ENCODE peak calls at places on chromosomes 7 and 10, in four cellular contexts. One of them, this sample, is unnamed.
A peak's percentile ranks its signal among the peaks of the same experiment; 100 is the strongest.

GRCh38 chr7:134693256-134693655 is 46.6 kb downstream of the BPGM start:
- DNase-seq in A549: peak; percentile 29
- DNase-seq in heart left ventricle: no peak
- DNase-seq in GM23248: peak; percentile 98
- DNase-seq in this sample: no peak

GRCh38 chr7:75989084-75989725 is 5.2 kb downstream of the TMEM120A start:
- DNase-seq in A549: no peak
- DNase-seq in heart left ventricle: peak; percentile 92
- DNase-seq in GM23248: no peak
- DNase-seq in this sample: no peak

GRCh38 chr7:28409716-28410627 is 2.3 kb upstream of the CREB5 start:
- DNase-seq in A549: peak; percentile 26
- DNase-seq in heart left ventricle: peak; percentile 65
- DNase-seq in GM23248: peak; percentile 82
- DNase-seq in this sample: no peak

GRCh38 chr10:8416192-8416701 is 361.8 kb downstream of the GATA3 start:
- DNase-seq in A549: peak; percentile 70
- DNase-seq in heart left ventricle: no peak
- DNase-seq in GM23248: no peak
- DNase-seq in this sample: no peak

GRCh38 chr10:78475501-78475900 is 441.8 kb downstream of the RPS24 start:
- DNase-seq in A549: no peak
- DNase-seq in heart left ventricle: no peak
- DNase-seq in GM23248: peak; percentile 11
- DNase-seq in this sample: no peak

GRCh38 chr10:27911645-27912044 is 87.2 kb downstream of the ODAD2 start:
- DNase-seq in A549: no peak
- DNase-seq in heart left ventricle: no peak
- DNase-seq in GM23248: no peak
- DNase-seq in this sample: no peak

GRCh38 chr10:104018471-104018870 is 51.5 kb downstream of the SLK start:
- DNase-seq in A549: no peak
- DNase-seq in heart left ventricle: no peak
- DNase-seq in GM23248: no peak
- DNase-seq in this sample: no peak

GRCh38 chr10:64396105-64396504 is 874.9 kb downstream of the REEP3 start:
- DNase-seq in A549: no peak
- DNase-seq in heart left ventricle: no peak
- DNase-seq in GM23248: peak; percentile 28
- DNase-seq in this sample: no peak

GRCh38 chr7:8160810-8161209 is 101.2 kb downstream of the ICA1 start:
- DNase-seq in A549: no peak
- DNase-seq in heart left ventricle: no peak
- DNase-seq in GM23248: no peak
- DNase-seq in this sample: no peak

GRCh38 chr7:113806633-113807327 is 112.0 kb downstream of the PPP1R3A start:
- DNase-seq in A549: no peak
- DNase-seq in heart left ventricle: no peak
- DNase-seq in GM23248: no peak
- DNase-seq in this sample: no peak

GRCh38 chr7:137953043-137953691 is 48.7 kb downstream of the CREB3L2 start:
- DNase-seq in A549: no peak
- DNase-seq in heart left ventricle: no peak
- DNase-seq in GM23248: peak; percentile 77
- DNase-seq in this sample: no peak

GRCh38 chr7:138538518-138538917 is 78.5 kb downstream of the TRIM24 start:
- DNase-seq in A549: no peak
- DNase-seq in heart left ventricle: no peak
- DNase-seq in GM23248: no peak
- DNase-seq in this sample: no peak

GRCh38 chr10:81414038-81414437 is 461.0 kb upstream of the NRG3 start:
- DNase-seq in A549: peak; percentile 7
- DNase-seq in heart left ventricle: no peak
- DNase-seq in GM23248: no peak
- DNase-seq in this sample: no peak

GRCh38 chr10:3249292-3249889 is 76.8 kb upstream of the PITRM1 start:
- DNase-seq in A549: no peak
- DNase-seq in heart left ventricle: no peak
- DNase-seq in GM23248: no peak
- DNase-seq in this sample: no peak

GRCh38 chr7:157767466-157767865 is 430.7 kb downstream of the DNAJB6 start:
- DNase-seq in A549: no peak
- DNase-seq in heart left ventricle: no peak
- DNase-seq in GM23248: no peak
- DNase-seq in this sample: no peak

GRCh38 chr7:90666186-90666585 is 70.1 kb downstream of the CDK14 start:
- DNase-seq in A549: no peak
- DNase-seq in heart left ventricle: no peak
- DNase-seq in GM23248: peak; percentile 58
- DNase-seq in this sample: no peak

GRCh38 chr7:30163231-30163894 is 28.6 kb downstream of the MTURN start:
- DNase-seq in A549: no peak
- DNase-seq in heart left ventricle: peak; percentile 53
- DNase-seq in GM23248: no peak
- DNase-seq in this sample: no peak

GRCh38 chr10:12656518-12657142 is 307.3 kb downstream of the CAMK1D start:
- DNase-seq in A549: peak; percentile 77
- DNase-seq in heart left ventricle: no peak
- DNase-seq in GM23248: peak; percentile 69
- DNase-seq in this sample: no peak

GRCh38 chr10:43461950-43462349 is 25.0 kb downstream of the ZNF487 start:
- DNase-seq in A549: peak; percentile 86
- DNase-seq in heart left ventricle: no peak
- DNase-seq in GM23248: peak; percentile 87
- DNase-seq in this sample: peak; percentile 25

GRCh38 chr10:119667562-119668328 is 16.6 kb downstream of the BAG3 start:
- DNase-seq in A549: peak; percentile 82
- DNase-seq in heart left ventricle: peak; percentile 91
- DNase-seq in GM23248: peak; percentile 99
- DNase-seq in this sample: peak; percentile 88

GRCh38 chr7:30804078-30804661 is 33.0 kb downstream of the MINDY4 start:
- DNase-seq in A549: no peak
- DNase-seq in heart left ventricle: no peak
- DNase-seq in GM23248: peak; percentile 86
- DNase-seq in this sample: no peak

GRCh38 chr10:31320179-31320597 is 1.2 kb downstream of the ZEB1 start:
- DNase-seq in A549: peak; percentile 43
- DNase-seq in heart left ventricle: peak; percentile 65
- DNase-seq in GM23248: peak; percentile 54
- DNase-seq in this sample: peak; percentile 14

GRCh38 chr10:36362257-36362656 is 720.2 kb upstream of the FZD8 start:
- DNase-seq in A549: no peak
- DNase-seq in heart left ventricle: no peak
- DNase-seq in GM23248: no peak
- DNase-seq in this sample: no peak

GRCh38 chr10:12419279-12419847 is 70.0 kb downstream of the CAMK1D start:
- DNase-seq in A549: peak; percentile 36
- DNase-seq in heart left ventricle: peak; percentile 50
- DNase-seq in GM23248: peak; percentile 98
- DNase-seq in this sample: peak; percentile 72

GRCh38 chr10:103793429-103793828 is 61.9 kb downstream of the SH3PXD2A start:
- DNase-seq in A549: peak; percentile 16
- DNase-seq in heart left ventricle: no peak
- DNase-seq in GM23248: no peak
- DNase-seq in this sample: no peak

DNA sequence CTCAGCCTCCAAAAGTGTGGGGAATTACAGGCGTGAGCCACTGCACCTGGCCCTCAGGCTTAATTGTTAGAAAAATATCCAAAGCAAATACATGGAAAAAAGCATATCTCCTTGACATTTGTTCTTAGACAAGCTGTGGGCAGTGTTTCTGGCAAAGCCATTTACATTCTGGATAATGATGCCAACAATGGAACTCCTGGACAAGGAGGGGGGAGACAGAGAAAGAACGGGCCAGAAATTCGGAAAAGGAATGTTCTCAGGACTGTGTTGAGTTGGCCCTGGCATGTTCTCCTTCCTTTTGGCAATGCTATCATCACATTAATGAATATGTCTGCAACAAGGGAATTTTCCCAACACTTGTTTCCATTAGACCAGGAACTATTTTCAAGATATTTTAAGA is 88.7 kb downstream of the UBE2H start:
- DNase-seq in A549: no peak
- DNase-seq in heart left ventricle: peak; percentile 37
- DNase-seq in GM23248: peak; percentile 40
- DNase-seq in this sample: no peak
- H3K4me1 ChIP-seq in A549: peaks cover 24% of the 10 kb centered on the region
- H3K4me1 ChIP-seq in heart left ventricle: peaks cover 90% of the 10 kb centered on the region
- H3K4me1 ChIP-seq in GM23248: peaks cover 18% of the 10 kb centered on the region
- H3K4me1 ChIP-seq in this sample: peaks cover 70% of the 10 kb centered on the region

GRCh38 chr10:88278912-88279311 is 304.2 kb downstream of the RNLS start:
- DNase-seq in A549: no peak
- DNase-seq in heart left ventricle: no peak
- DNase-seq in GM23248: no peak
- DNase-seq in this sample: no peak

GRCh38 chr10:88280518-88280917 is 302.6 kb downstream of the RNLS start:
- DNase-seq in A549: no peak
- DNase-seq in heart left ventricle: no peak
- DNase-seq in GM23248: no peak
- DNase-seq in this sample: no peak

GRCh38 chr10:88282876-88283275 is 300.2 kb downstream of the RNLS start:
- DNase-seq in A549: no peak
- DNase-seq in heart left ventricle: no peak
- DNase-seq in GM23248: peak; percentile 30
- DNase-seq in this sample: no peak

GRCh38 chr10:88286030-88286429 is 297.1 kb downstream of the RNLS start:
- DNase-seq in A549: no peak
- DNase-seq in heart left ventricle: no peak
- DNase-seq in GM23248: no peak
- DNase-seq in this sample: no peak

GRCh38 chr10:88281592-88282268 is 301.4 kb downstream of the RNLS start:
- DNase-seq in A549: peak; percentile 16
- DNase-seq in heart left ventricle: no peak
- DNase-seq in GM23248: peak; percentile 80
- DNase-seq in this sample: no peak
- H3K4me1 ChIP-seq in A549: peaks cover 22% of the 10 kb centered on the region
- H3K4me1 ChIP-seq in heart left ventricle: peaks cover 4% of the 10 kb centered on the region
- H3K4me1 ChIP-seq in GM23248: peaks cover 23% of the 10 kb centered on the region
- H3K4me1 ChIP-seq in this sample: peaks cover 4% of the 10 kb centered on the region

GRCh38 chr7:107118109-107118900 is 50.5 kb upstream of the HBP1 start:
- DNase-seq in A549: no peak
- DNase-seq in heart left ventricle: no peak
- DNase-seq in GM23248: peak; percentile 54
- DNase-seq in this sample: no peak
- H3K4me1 ChIP-seq in A549: peaks cover 22% of the 10 kb centered on the region
- H3K4me1 ChIP-seq in heart left ventricle: peaks cover 14% of the 10 kb centered on the region
- H3K4me1 ChIP-seq in GM23248: peaks cover 18% of the 10 kb centered on the region
- H3K4me1 ChIP-seq in this sample: no peaks in the 10 kb centered on the region

GRCh38 chr10:44516941-44517340 is 132.0 kb upstream of the CXCL12 start:
- DNase-seq in A549: no peak
- DNase-seq in heart left ventricle: no peak
- DNase-seq in GM23248: no peak
- DNase-seq in this sample: no peak
- H3K4me1 ChIP-seq in A549: no peaks in the 10 kb centered on the region
- H3K4me1 ChIP-seq in heart left ventricle: no peaks in the 10 kb centered on the region
- H3K4me1 ChIP-seq in GM23248: peaks cover 15% of the 10 kb centered on the region
- H3K4me1 ChIP-seq in this sample: no peaks in the 10 kb centered on the region

DNA sequence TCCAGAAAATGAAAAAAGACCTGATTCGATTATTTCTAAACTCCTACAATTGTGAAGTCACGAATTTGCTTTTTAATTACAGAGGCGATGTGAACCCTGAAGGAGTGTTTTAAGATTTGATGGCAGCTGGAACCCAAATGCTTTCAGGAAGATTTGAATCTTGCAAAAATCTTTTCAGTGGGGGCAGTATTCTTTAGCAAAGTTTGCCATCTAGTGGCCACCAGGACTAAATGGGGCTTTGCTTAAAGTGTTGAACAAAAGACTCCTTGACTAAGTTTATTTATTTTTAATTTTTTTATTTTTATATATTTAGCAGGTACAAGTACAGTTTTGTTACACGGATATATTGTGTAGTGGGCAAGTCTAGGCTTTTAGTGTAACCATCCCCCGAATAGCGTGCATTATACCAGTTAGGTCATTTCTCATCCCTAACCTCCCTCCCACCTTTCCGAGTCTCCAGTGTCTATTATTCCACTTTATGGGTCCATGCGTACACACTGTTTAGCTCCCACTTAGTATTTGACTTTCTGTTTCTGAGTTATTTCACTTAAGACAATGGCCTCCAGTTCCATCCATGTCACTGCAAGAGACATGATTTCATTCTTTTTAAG is 98.8 kb downstream of the CACNB2 start:
- DNase-seq in A549: peak; percentile 51
- DNase-seq in heart left ventricle: no peak
- DNase-seq in GM23248: peak; percentile 78
- DNase-seq in this sample: peak; percentile 1
- H3K4me1 ChIP-seq in A549: no peaks in the 10 kb centered on the region
- H3K4me1 ChIP-seq in heart left ventricle: peaks cover 3% of the 10 kb centered on the region
- H3K4me1 ChIP-seq in GM23248: peaks cover 5% of the 10 kb centered on the region
- H3K4me1 ChIP-seq in this sample: no peaks in the 10 kb centered on the region

GRCh38 chr7:77697535-77697831 is 1.2 kb downstream of the RSBN1L start:
- DNase-seq in A549: no peak
- DNase-seq in heart left ventricle: peak; percentile 47
- DNase-seq in GM23248: peak; percentile 82
- DNase-seq in this sample: no peak

GRCh38 chr7:77693830-77694583 is 2.3 kb upstream of the RSBN1L start:
- DNase-seq in A549: no peak
- DNase-seq in heart left ventricle: no peak
- DNase-seq in GM23248: no peak
- DNase-seq in this sample: no peak

GRCh38 chr7:77696643-77697534 is 630 bp downstream of the RSBN1L start:
- DNase-seq in A549: peak; percentile 52
- DNase-seq in heart left ventricle: peak; percentile 65
- DNase-seq in GM23248: peak; percentile 87
- DNase-seq in this sample: peak; percentile 65

GRCh38 chr7:77698042-77698625 is 1.9 kb downstream of the RSBN1L start:
- DNase-seq in A549: no peak
- DNase-seq in heart left ventricle: no peak
- DNase-seq in GM23248: peak; percentile 25
- DNase-seq in this sample: no peak

GRCh38 chr7:77696057-77696642 is at the start of gene RSBN1L:
- DNase-seq in A549: peak; percentile 96
- DNase-seq in heart left ventricle: peak; percentile 99
- DNase-seq in GM23248: peak; percentile 100
- DNase-seq in this sample: peak; percentile 90
- H3K4me1 ChIP-seq in A549: peaks cover 16% of the 10 kb centered on the region
- H3K4me1 ChIP-seq in heart left ventricle: peaks cover 49% of the 10 kb centered on the region
- H3K4me1 ChIP-seq in GM23248: peaks cover 27% of the 10 kb centered on the region
- H3K4me1 ChIP-seq in this sample: peaks cover 32% of the 10 kb centered on the region

GRCh38 chr10:80166581-80167470 is 34.3 kb downstream of the PLAC9 start:
- DNase-seq in A549: no peak
- DNase-seq in heart left ventricle: no peak
- DNase-seq in GM23248: no peak
- DNase-seq in this sample: no peak
- H3K4me1 ChIP-seq in A549: peaks cover 24% of the 10 kb centered on the region
- H3K4me1 ChIP-seq in heart left ventricle: peaks cover 77% of the 10 kb centered on the region
- H3K4me1 ChIP-seq in GM23248: peaks cover 29% of the 10 kb centered on the region
- H3K4me1 ChIP-seq in this sample: peaks cover 71% of the 10 kb centered on the region

This sample was measured in PC-9.